ENCODE peak calls at places on chromosome 22, in four cellular contexts. Q is IMR-90, U is K562, A is endothelial cell of umbilical vein. Z is an unnamed sample.

GRCh38 chr22:40409613-40410113 is 39.3 kb downstream of the SGSM3 start:
- DNase-seq in Q (no peak), A (no peak), U (no peak), Z (no peak)

GRCh38 chr22:47449508-47450270 is 687.2 kb downstream of the TBC1D22A start:
- DNase-seq in Q (no peak), A (no peak), U (no peak), Z (no peak)

GRCh38 chr22:29346659-29347058 is 31.2 kb upstream of the RASL10A start:
- DNase-seq in Q (no peak), U (no peak), A (no peak), Z (no peak)

GRCh38 chr22:27919943-27920755 is 1.1 kb upstream of the PITPNB start:
- DNase-seq in A (peak; percentile 78), U (no peak), Q (peak; percentile 72), Z (no peak)

GRCh38 chr22:25027052-25027525 is 74.6 kb downstream of the KIAA1671 start:
- DNase-seq in A (no peak), U (no peak), Q (no peak), Z (no peak)

GRCh38 chr22:47245286-47245685 is 482.8 kb downstream of the TBC1D22A start:
- DNase-seq in Q (no peak), A (no peak), U (no peak), Z (no peak)

GRCh38 chr22:35489225-35489624 is 51.4 kb upstream of the RASD2 start:
- DNase-seq in A (no peak), Q (no peak), U (no peak), Z (peak; percentile 7)

GRCh38 chr22:28907311-28908008 is 24.1 kb downstream of the ZNRF3 start:
- DNase-seq in A (no peak), U (no peak), Q (peak; percentile 16), Z (no peak)

GRCh38 chr22:34000879-34001526 is 80.7 kb upstream of the LARGE1 start:
- DNase-seq in A (no peak), U (no peak), Q (no peak), Z (no peak)

GRCh38 chr22:17536269-17536668 is 27.0 kb upstream of the SLC25A18 start:
- DNase-seq in Q (no peak), U (no peak), A (no peak), Z (no peak)

GRCh38 chr22:47034076-47034808 is 271.8 kb downstream of the TBC1D22A start:
- DNase-seq in U (no peak), Q (no peak), A (no peak), Z (no peak)

GRCh38 chr22:43001271-43002197 is 13.4 kb downstream of the PACSIN2 start:
- DNase-seq in U (no peak), A (peak; percentile 29), Q (no peak), Z (no peak)

DNA sequence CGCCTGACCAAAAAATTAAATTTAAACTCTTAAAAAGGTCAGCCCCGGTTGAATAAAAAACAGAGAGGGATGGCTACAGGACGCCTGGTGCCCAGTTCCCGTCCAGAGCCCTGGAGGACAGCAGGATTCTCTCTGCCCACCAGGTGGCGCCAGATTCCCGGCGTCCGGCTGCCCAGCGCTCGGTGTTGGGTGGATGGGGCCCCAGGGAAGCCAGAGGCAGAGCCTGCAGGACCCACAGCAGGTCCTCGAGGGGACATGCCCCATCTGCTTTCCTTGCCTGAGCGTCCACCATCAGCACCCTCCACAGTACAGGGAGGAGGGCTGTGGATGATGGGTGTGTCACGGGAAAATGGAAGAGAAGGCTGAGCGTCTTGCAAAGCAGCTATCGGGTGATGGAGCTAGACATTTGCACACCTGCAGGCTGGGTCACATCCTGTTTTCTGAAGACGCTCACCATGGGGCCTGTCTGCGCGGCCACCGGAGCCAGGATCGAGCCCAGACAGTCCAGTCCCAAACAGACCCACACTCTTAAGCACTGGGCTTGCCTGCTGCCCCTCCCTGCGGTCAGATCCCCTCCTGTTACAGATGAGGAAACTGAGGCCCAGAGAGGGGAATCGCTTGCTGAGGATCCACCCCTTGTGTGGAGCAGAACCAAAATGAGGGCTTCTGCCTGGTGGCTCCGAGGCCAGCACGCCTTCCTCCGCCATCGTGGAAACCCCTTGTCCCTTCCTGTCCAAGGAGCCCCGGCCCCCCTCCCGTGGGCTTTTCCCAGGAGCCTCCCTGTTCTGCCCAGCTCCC is 18.5 kb upstream of the CBX7 start:
- DNase-seq in Q (peak; percentile 52), A (peak; percentile 76), U (peak; percentile 71), Z (no peak)
- H2AFZ ChIP-seq in Q (peak overlapping the region; percentile 90), A (peak overlapping the region; percentile 35), U (peak overlapping the region; percentile 74), Z (peak overlapping the region; percentile 66)

GRCh38 chr22:50282361-50283144 is 12.4 kb upstream of the MAPK11 start:
- DNase-seq in A (no peak), Q (peak; percentile 77), U (no peak), Z (peak; percentile 71)

GRCh38 chr22:50284479-50284878 is 14.3 kb upstream of the MAPK11 start:
- DNase-seq in U (no peak), Q (no peak), A (no peak), Z (no peak)

GRCh38 chr22:50281957-50282356 is 11.8 kb upstream of the MAPK11 start:
- DNase-seq in U (no peak), Q (no peak), A (no peak), Z (no peak)

GRCh38 chr22:50285568-50286229 is 15.5 kb upstream of the MAPK11 start:
- DNase-seq in Q (no peak), U (no peak), A (no peak), Z (no peak)

GRCh38 chr22:50283821-50284220 is 13.6 kb upstream of the MAPK11 start:
- DNase-seq in U (no peak), A (no peak), Q (no peak), Z (no peak)
- H3K36me3 ChIP-seq in U (peaks cover 36% of the 10 kb centered on the region), A (peaks cover 34% of the 10 kb centered on the region), Q (peaks cover 89% of the 10 kb centered on the region), Z (peaks cover 30% of the 10 kb centered on the region)

DNA sequence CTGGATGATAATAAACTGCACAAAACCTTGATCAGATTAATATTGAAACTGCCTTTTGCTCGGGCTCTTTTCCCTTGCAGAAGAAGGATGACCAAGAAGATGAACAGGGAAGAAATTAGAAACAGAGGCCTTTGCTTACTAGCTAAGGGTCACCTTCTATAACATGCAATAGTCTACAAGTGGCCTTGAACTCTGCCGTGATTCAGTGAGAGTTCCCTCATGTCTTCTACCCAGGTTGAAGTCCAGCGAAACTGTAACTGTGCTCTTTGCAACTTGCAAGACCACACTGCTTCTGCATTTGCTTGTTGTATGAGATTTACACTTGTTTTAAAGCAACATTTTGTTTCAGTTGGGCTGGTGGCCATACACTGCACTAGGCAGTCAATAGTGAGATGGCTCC is 108.4 kb downstream of the IGLL1 start:
- DNase-seq in Q (no peak), A (no peak), U (no peak), Z (no peak)
- H3K9me1 ChIP-seq in Q (no peaks in the 10 kb centered on the region), A (no peaks in the 10 kb centered on the region), U (no peaks in the 10 kb centered on the region), Z (no peaks in the 10 kb centered on the region)

GRCh38 chr22:37179622-37180420 is 8.2 kb downstream of the C1QTNF6 start:
- DNase-seq in U (no peak), A (no peak), Q (no peak), Z (no peak)

GRCh38 chr22:37177221-37177620 is 10.8 kb downstream of the C1QTNF6 start:
- DNase-seq in Q (no peak), A (no peak), U (no peak), Z (no peak)

GRCh38 chr22:37177755-37178154 is 10.3 kb downstream of the C1QTNF6 start:
- DNase-seq in Q (no peak), U (no peak), A (no peak), Z (no peak)

GRCh38 chr22:37179126-37179470 is 8.9 kb downstream of the C1QTNF6 start:
- DNase-seq in Q (no peak), U (no peak), A (no peak), Z (no peak)

DNA sequence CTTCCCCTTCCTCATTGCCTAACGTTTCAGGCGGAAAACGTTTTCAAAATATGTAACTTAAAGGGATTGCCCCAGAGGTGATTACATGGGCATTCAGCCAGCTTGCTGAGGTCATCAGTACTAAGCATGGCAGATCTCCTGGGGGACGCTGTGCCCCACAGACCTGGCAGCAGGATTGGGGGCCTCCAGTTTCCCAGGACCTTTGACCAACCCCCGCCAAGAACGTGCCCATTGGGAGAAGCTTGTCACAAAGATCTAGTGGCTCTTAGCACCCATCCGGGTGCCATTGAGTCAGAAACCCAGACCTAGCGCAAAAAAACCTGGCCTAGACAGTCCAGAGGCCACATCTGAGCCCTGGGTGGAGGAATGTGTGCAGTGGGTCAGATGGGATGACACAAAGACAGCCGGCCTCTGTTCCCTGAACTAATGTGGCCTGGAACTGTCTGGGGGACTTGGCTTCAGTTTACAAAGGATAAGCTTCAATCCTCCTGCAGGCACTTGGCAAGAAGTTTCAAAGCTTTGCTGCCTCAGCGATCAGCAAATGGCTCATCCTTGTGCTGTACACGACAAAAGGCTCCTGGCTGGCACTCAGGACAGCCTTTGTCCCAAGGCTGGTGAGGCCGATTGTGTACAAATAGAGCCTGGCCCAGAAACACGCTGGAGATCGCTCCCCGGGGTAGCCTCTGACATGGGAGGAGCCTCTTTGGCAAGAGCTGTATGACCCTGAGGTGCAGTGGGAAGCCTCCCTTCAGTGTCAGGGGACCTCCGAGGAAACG is 9.5 kb downstream of the C1QTNF6 start:
- DNase-seq in Q (no peak), A (peak; percentile 65), U (no peak), Z (no peak)
- H2AFZ ChIP-seq in Q (peak overlapping the region; percentile 3), A (peak overlapping the region; percentile 2), U (no peak overlapping the region), Z (no peak overlapping the region)

GRCh38 chr22:50422046-50422445 is 52.8 kb downstream of the SBF1 start:
- DNase-seq in U (no peak), A (no peak), Q (no peak), Z (no peak)

GRCh38 chr22:50420015-50420414 is 54.8 kb downstream of the SBF1 start:
- DNase-seq in Q (no peak), A (no peak), U (no peak), Z (no peak)

GRCh38 chr22:50419116-50419515 is 55.7 kb downstream of the SBF1 start:
- DNase-seq in U (no peak), Q (no peak), A (no peak), Z (no peak)

GRCh38 chr22:50418624-50419023 is 56.2 kb downstream of the SBF1 start:
- DNase-seq in U (no peak), A (no peak), Q (no peak), Z (no peak)

DNA sequence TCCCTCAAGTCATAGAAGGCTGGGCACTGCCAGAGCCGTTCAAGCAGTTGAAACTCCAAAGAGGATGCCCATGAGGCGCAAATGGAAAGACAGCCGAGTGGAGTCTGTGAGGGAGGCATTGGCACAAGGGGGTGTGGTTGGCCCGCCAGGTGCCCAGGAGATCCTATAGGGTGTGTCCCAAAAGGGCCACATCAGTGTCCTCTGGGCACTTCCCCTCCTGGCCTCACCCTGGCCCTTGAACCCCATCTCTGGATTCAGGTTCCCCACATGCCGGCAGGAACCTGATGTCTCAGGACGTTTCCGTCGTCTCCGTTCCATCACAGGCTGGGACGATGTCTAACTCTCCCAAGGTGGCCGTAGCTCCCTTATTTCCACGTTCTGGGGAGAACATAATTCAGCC is 54.3 kb downstream of the SBF1 start:
- DNase-seq in U (no peak), Q (no peak), A (no peak), Z (no peak)
- H3K36me3 ChIP-seq in U (peaks cover 82% of the 10 kb centered on the region), Q (peaks cover 75% of the 10 kb centered on the region), A (peaks cover 15% of the 10 kb centered on the region), Z (peaks cover 54% of the 10 kb centered on the region)

Z was measured in keratinocyte.